ENCODE peak calls at places on chromosomes 12 and 14, in ten cellular contexts. N is GM23338; Z is renal cortical epithelial cell; B is KBM-7; L is stimulated activated CD4-positive, alpha-beta T cell treated with anti-CD3 and anti-CD28 coated beads, Interleukin-12 subunit alpha, Interleukin-12 subunit beta, amount 100 ng/mL, for 4 hours; M is hippocampal formation; I is ecto neural progenitor cell; V is T47D; C is activated naive CD4-positive, alpha-beta T cell; O is GM12865. T is an unnamed sample.
A peak's percentile ranks its signal among the peaks of the same experiment; 100 is the strongest.

GRCh38 chr12:20475542-20475941 is 107.2 kb downstream of the PDE3A start:
- DNase-seq in I (no peak), B (no peak), Z (no peak), V (no peak), O (no peak), C (no peak), L (no peak), N (no peak), M (no peak), T (no peak)

GRCh38 chr12:92476844-92477243 is 225.9 kb upstream of the PLEKHG7 start:
- DNase-seq in N (no peak), B (no peak), Z (no peak), L (no peak), I (no peak), O (no peak), C (no peak), M (no peak), V (no peak), T (no peak)

GRCh38 chr12:109925185-109925835 is 25.2 kb downstream of the TCHP start:
- DNase-seq in V (no peak), I (no peak), C (no peak), N (no peak), B (no peak), L (no peak), M (no peak), Z (no peak), O (no peak), T (no peak)

GRCh38 chr12:116172224-116172849 is 105.2 kb downstream of the MED13L start:
- DNase-seq in O (peak; percentile 64), I (no peak), N (no peak), Z (no peak), L (peak; percentile 16), V (no peak), C (no peak), M (no peak), B (peak; percentile 60), T (no peak)

GRCh38 chr14:50381008-50381407 is 15.7 kb downstream of the CDKL1 start:
- DNase-seq in Z (no peak), O (no peak), C (no peak), B (no peak), M (no peak), N (no peak), L (no peak), I (no peak), V (no peak), T (no peak)

GRCh38 chr12:109581856-109582255 is 8.3 kb downstream of the MVK start:
- DNase-seq in Z (peak; percentile 80), I (no peak), N (no peak), L (no peak), V (no peak), M (no peak), O (no peak), C (no peak), B (no peak), T (no peak)

GRCh38 chr14:21352587-21352986 is 31.2 kb downstream of the SUPT16H start:
- DNase-seq in M (no peak), N (no peak), V (no peak), B (peak; percentile 88), Z (no peak), C (no peak), O (peak; percentile 51), I (no peak), L (no peak), T (peak; percentile 30)

GRCh38 chr12:131380961-131381705 is 329.8 kb upstream of the SFSWAP start:
- DNase-seq in L (no peak), C (no peak), I (peak; percentile 61), M (no peak), V (no peak), B (no peak), N (peak; percentile 34), O (no peak), Z (no peak), T (no peak)

GRCh38 chr12:127373572-127373971 is 893.4 kb upstream of the TMEM132C start:
- DNase-seq in C (no peak), M (no peak), O (no peak), Z (no peak), L (no peak), B (no peak), N (no peak), V (no peak), I (no peak), T (no peak)

GRCh38 chr12:124352839-124353238 is 57.9 kb downstream of the RFLNA start:
- DNase-seq in N (no peak), I (no peak), Z (peak; percentile 22), B (peak; percentile 71), M (no peak), V (no peak), C (no peak), O (no peak), L (no peak), T (no peak)

GRCh38 chr12:111437816-111438454 is 32.2 kb downstream of the SH2B3 start:
- DNase-seq in N (no peak), M (no peak), I (no peak), Z (peak; percentile 74), L (no peak), B (peak; percentile 76), O (no peak), V (no peak), C (no peak), T (peak; percentile 52)

GRCh38 chr12:51694146-51694545 is 103.1 kb downstream of the SCN8A start:
- DNase-seq in C (no peak), B (no peak), I (no peak), M (no peak), N (no peak), O (no peak), L (no peak), V (no peak), Z (peak; percentile 77), T (no peak)

GRCh38 chr14:27427796-27428195 is 830.0 kb upstream of the NOVA1 start:
- DNase-seq in I (no peak), C (no peak), L (no peak), B (no peak), V (no peak), M (no peak), Z (peak; percentile 87), N (no peak), O (no peak), T (no peak)

GRCh38 chr12:75820848-75821578 is 210.6 kb downstream of the PHLDA1 start:
- DNase-seq in V (no peak), N (no peak), M (no peak), I (no peak), Z (no peak), L (no peak), B (no peak), O (no peak), C (no peak), T (no peak)

GRCh38 chr12:114955414-114956014 is 271.5 kb upstream of the TBX3 start:
- DNase-seq in I (no peak), N (no peak), L (no peak), V (no peak), C (no peak), Z (no peak), M (no peak), B (no peak), O (no peak), T (no peak)

T was measured in AML-193.